ENCODE peak calls at places on chromosomes 1 and 21, in ten cellular contexts. R, G, Y, V, S, H, K, E, B and M are unnamed samples.

GRCh38 chr1:178774263-178774662 is 49.2 kb downstream of the RALGPS2 start:
- DNase-seq in R (no peak), G (no peak), Y (peak), V (peak), S (no peak), H (no peak), K (no peak), E (no peak), B (no peak), M (peak)

GRCh38 chr1:218699411-218699810 is 354.3 kb downstream of the TGFB2 start:
- DNase-seq in R (no peak), G (no peak), Y (no peak), V (no peak), S (no peak), H (no peak), K (no peak), E (no peak), B (no peak), M (no peak)

GRCh38 chr1:106524631-106525030 is 531.8 kb upstream of the PRMT6 start:
- DNase-seq in R (no peak), G (no peak), Y (no peak), V (no peak), S (no peak), H (no peak), K (no peak), E (no peak), B (no peak), M (no peak)

GRCh38 chr1:212655668-212656440 is 43.8 kb downstream of the BATF3 start:
- DNase-seq in R (no peak), G (no peak), Y (no peak), V (no peak), S (no peak), H (no peak), K (no peak), E (no peak), B (no peak), M (peak)

GRCh38 chr21:29080454-29080930 is 7.0 kb upstream of the CCT8 start:
- DNase-seq in R (no peak), G (peak), Y (no peak), V (no peak), S (no peak), H (no peak), K (no peak), E (no peak), B (no peak), M (no peak)

GRCh38 chr1:119000371-119001180 is 12.4 kb upstream of the TBX15 start:
- DNase-seq in R (no peak), G (no peak), Y (no peak), V (no peak), S (no peak), H (no peak), K (no peak), E (no peak), B (no peak), M (no peak)

GRCh38 chr1:176364231-176364905 is 98.6 kb upstream of the PAPPA2 start:
- DNase-seq in R (no peak), G (no peak), Y (no peak), V (peak), S (no peak), H (no peak), K (no peak), E (no peak), B (no peak), M (no peak)

GRCh38 chr1:26372039-26372438 is 511 bp downstream of the ZNF683 start:
- DNase-seq in R (no peak), G (no peak), Y (no peak), V (no peak), S (no peak), H (no peak), K (no peak), E (no peak), B (no peak), M (no peak)

GRCh38 chr1:228371741-228372182 is 34.9 kb downstream of the TRIM11 start:
- DNase-seq in R (no peak), G (no peak), Y (no peak), V (no peak), S (peak), H (no peak), K (no peak), E (no peak), B (no peak), M (no peak)

GRCh38 chr1:57024855-57025254 is 59.0 kb upstream of the C8B start:
- DNase-seq in R (no peak), G (no peak), Y (no peak), V (no peak), S (no peak), H (peak), K (no peak), E (no peak), B (no peak), M (no peak)

GRCh38 chr1:7956218-7957032 is 5.1 kb upstream of the PARK7 start:
- DNase-seq in R (peak), G (no peak), Y (no peak), V (no peak), S (no peak), H (no peak), K (no peak), E (peak), B (no peak), M (no peak)

GRCh38 chr1:7948950-7949349 is 8.3 kb upstream of the TNFRSF9 start:
- DNase-seq in R (peak), G (no peak), Y (no peak), V (no peak), S (no peak), H (no peak), K (no peak), E (peak), B (peak), M (peak)

GRCh38 chr1:7954683-7955082 is 6.8 kb upstream of the PARK7 start:
- DNase-seq in R (no peak), G (no peak), Y (no peak), V (no peak), S (no peak), H (no peak), K (no peak), E (no peak), B (no peak), M (no peak)

DNA sequence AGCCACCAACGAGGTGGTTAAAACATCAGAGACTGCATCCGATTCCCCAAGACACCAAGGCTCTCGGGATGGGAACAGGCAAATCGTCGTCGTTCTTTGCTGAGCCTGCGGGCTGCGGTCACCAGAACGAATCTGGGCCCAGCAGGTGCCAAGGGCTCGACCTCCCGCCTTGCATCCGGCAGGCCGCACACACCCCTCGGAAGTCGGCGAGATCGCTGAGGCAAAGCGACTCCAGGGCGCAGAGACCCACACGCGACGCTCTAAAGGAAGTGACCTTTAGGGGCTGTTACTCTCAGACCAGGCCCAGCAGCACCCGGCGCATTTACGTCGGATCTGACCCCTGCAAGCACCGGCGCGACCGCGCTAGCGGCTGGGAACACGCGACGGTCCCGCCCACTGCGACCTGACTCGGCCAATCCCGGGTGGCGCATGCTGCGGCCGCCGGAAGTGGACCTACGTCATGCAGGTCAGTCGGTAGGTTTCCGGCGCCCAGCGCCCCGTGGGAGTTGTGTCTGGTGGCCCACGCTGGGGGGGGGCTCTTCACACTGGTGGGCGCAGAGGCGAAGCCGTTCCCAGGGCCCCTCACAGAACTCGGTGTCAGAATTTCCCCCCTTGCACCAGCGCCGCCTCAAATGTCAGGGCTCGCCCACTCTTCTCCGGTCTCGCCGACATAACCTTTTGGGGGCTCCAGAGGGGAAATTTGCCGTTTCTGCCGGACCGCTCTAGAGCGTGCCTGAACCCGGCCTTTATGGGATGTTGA is 7.5 kb upstream of the PARK7 start:
- DNase-seq in R (peak), G (peak), Y (peak), V (no peak), S (peak), H (peak), K (peak), E (peak), B (no peak), M (peak)
- H3K4me3 ChIP-seq in R (peak), G (peak), Y (peak), V (no peak), S (peak), H (peak), K (peak), E (peak), B (peak), M (peak)

GRCh38 chr1:226678701-226679100 is 60.4 kb downstream of the ITPKB start:
- DNase-seq in R (no peak), G (no peak), Y (no peak), V (no peak), S (no peak), H (no peak), K (no peak), E (no peak), B (no peak), M (no peak)

GRCh38 chr1:226675720-226676357 is 63.2 kb downstream of the ITPKB start:
- DNase-seq in R (no peak), G (no peak), Y (no peak), V (no peak), S (no peak), H (no peak), K (no peak), E (no peak), B (no peak), M (no peak)

GRCh38 chr1:226676381-226676780 is 62.7 kb downstream of the ITPKB start:
- DNase-seq in R (no peak), G (no peak), Y (no peak), V (no peak), S (no peak), H (no peak), K (no peak), E (no peak), B (no peak), M (no peak)

GRCh38 chr1:226678251-226678650 is 60.8 kb downstream of the ITPKB start:
- DNase-seq in R (no peak), G (no peak), Y (no peak), V (no peak), S (no peak), H (no peak), K (no peak), E (no peak), B (no peak), M (no peak)

DNA sequence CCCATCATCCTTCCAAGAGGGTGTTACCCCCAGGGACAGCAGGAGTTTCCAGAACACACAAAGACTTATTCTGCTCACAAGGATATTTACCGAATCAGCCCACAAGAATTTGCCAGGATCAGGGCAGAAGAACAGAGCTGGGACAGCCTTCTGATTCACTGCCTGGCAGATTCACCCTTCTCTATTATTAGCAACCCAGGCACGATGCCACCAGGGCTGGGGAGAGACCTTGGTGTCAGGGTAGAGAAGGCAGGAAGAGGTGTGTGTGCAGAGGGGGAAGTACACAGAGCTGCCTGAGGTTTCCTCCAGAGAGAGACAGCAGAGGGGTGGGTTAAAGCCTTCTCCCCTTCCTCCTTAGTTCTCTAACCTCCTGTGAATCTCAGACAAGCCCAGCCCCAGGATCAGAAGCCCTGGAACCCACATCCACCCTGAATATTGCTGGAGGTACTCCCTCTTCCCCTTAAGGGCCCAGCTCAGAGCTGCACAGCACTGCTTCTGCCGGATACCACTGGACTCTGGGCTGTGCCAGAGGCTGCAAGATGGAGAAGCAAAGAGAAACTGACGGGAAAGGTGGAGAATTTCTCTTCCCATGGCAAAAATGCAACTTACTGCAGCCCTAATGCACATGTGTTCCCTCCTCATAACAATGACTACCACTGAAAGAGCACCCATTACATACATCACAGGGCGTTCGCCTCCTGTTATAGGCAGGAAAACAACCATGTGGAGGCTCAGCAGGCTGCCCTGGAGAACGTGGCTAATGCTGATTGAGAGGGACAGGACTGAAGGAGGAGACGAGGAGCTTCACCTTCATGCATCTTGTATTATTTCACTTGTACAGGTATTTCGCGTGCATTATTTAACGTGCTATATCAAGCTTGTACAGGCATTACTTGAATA is 61.7 kb downstream of the ITPKB start:
- DNase-seq in R (peak), G (peak), Y (peak), V (no peak), S (no peak), H (peak), K (peak), E (no peak), B (peak), M (no peak)
- TF ChIP-seq CTCF in R (no peak), G (no peak), Y (no peak), V (no peak), S (no peak), H (no peak), K (no peak), E (no peak), B (no peak), M (peak)

GRCh38 chr1:22184454-22184853 is 41.6 kb upstream of the WNT4 start:
- DNase-seq in R (no peak), G (no peak), Y (no peak), V (no peak), S (no peak), H (no peak), K (no peak), E (no peak), B (no peak), M (no peak)
- H3K4me3 ChIP-seq in R (no peak), G (no peak), Y (no peak), V (no peak), S (no peak), H (no peak), K (no peak), E (no peak), B (no peak), M (no peak)

DNA sequence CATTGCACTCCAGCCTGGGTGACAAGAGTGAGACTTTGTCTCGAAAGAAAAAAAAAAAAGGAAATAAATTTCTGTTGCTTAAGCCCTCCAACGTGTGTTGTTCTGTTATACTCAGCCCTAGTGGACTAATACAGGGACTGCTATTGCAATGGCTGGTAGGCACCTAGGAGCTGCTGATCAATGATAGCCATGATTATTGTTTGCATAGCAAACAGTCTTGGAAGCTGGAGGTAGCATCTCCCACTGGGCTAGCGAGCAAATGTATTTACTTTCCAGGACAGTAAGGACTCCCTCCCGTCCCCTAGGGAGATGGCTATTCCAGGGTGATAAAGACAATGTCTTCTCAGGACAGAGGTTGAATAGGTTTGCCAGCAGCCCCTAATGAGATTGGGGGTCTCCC is 13.5 kb upstream of the TNFRSF8 start:
- DNase-seq in R (no peak), G (no peak), Y (no peak), V (no peak), S (no peak), H (no peak), K (no peak), E (no peak), B (no peak), M (no peak)
- TF ChIP-seq CTCF in R (no peak), G (no peak), Y (no peak), V (no peak), S (no peak), H (no peak), K (no peak), E (peak), B (no peak), M (no peak)

GRCh38 chr1:21623411-21623961 is 45.7 kb downstream of the RAP1GAP start:
- DNase-seq in R (no peak), G (no peak), Y (peak), V (no peak), S (peak), H (peak), K (no peak), E (no peak), B (no peak), M (no peak)

GRCh38 chr1:21621051-21621450 is 48.1 kb downstream of the RAP1GAP start:
- DNase-seq in R (no peak), G (no peak), Y (no peak), V (no peak), S (no peak), H (no peak), K (no peak), E (no peak), B (no peak), M (no peak)

GRCh38 chr1:21620461-21620860 is 48.7 kb downstream of the RAP1GAP start:
- DNase-seq in R (no peak), G (no peak), Y (no peak), V (no peak), S (no peak), H (peak), K (no peak), E (no peak), B (no peak), M (no peak)

GRCh38 chr1:21622466-21623315 is 46.5 kb downstream of the RAP1GAP start:
- DNase-seq in R (no peak), G (no peak), Y (no peak), V (peak), S (peak), H (peak), K (no peak), E (no peak), B (no peak), M (no peak)

DNA sequence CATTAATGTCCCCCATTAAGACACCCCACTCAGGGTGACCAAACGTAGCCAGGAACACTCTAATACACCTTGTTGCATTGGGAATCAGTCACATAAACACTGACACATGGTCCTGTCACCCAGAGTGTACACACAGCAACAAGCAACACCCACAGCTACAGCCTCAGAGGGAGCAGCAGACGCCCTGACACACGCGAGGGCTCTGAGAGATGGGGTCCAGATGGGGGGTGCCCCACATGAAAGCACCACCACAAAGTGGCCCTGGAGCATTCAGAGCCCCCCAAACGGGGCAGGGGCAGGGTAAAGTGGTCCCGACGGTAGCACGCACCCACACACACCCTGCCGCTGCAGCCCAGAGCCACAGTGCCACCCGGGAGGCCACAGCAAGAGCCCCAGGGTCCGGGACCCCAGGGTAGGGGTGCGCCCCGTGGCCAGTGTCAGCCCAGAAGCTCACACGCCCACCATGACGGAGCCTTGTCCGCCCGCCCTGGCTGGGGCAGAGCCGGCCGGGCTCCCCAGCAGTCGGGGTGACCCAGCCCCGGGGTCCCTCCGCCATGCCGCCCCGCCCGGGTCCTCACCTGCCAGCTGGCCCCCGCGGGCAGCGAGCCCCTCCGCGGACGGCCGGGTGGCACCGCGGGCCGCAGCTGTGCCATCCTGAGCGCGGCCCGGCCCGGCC is 47.3 kb downstream of the RAP1GAP start:
- DNase-seq in R (no peak), G (no peak), Y (no peak), V (no peak), S (no peak), H (no peak), K (no peak), E (no peak), B (no peak), M (no peak)
- H3K4me3 ChIP-seq in R (no peak), G (no peak), Y (peak), V (peak), S (peak), H (peak), K (peak), E (no peak), B (no peak), M (no peak)

GRCh38 chr1:55140137-55140536 is 75.0 kb downstream of the USP24 start:
- DNase-seq in R (no peak), G (no peak), Y (no peak), V (no peak), S (no peak), H (no peak), K (no peak), E (no peak), B (no peak), M (no peak)
- TF ChIP-seq CTCF in R (no peak), G (no peak), Y (no peak), V (no peak), S (no peak), H (no peak), K (no peak), E (no peak), B (no peak), M (no peak)

GRCh38 chr1:207516729-207517128 is 20.8 kb downstream of the CR1 start:
- DNase-seq in R (no peak), G (no peak), Y (no peak), V (no peak), S (no peak), H (no peak), K (no peak), E (no peak), B (no peak), M (no peak)
- H3K4me3 ChIP-seq in R (no peak), G (no peak), Y (no peak), V (no peak), S (no peak), H (no peak), K (no peak), E (no peak), B (no peak), M (no peak)

GRCh38 chr1:61182049-61182448 is 99.7 kb downstream of the NFIA start:
- DNase-seq in R (peak), G (no peak), Y (peak), V (peak), S (no peak), H (peak), K (no peak), E (peak), B (no peak), M (peak)
- TF ChIP-seq CTCF in R (no peak), G (no peak), Y (no peak), V (no peak), S (no peak), H (no peak), K (no peak), E (no peak), B (no peak), M (peak)